ENCODE peak calls at places on chromosomes 7 and 10, in eight cellular contexts. D, W, X, H, U, G, F and P are unnamed samples. For H3K4me1, the result is how much of the 10 kb centered on the place peaks cover.

GRCh38 chr7:101426303-101427011 is 63.8 kb downstream of the COL26A1 start:
- DNase-seq in W (no peak), X (no peak), U (no peak), H (no peak), G (no peak), F (no peak), D (no peak), P (no peak)

GRCh38 chr7:84194484-84195260 is at the start of gene SEMA3A:
- DNase-seq in U (peak), D (peak), F (peak), G (peak), X (peak), H (no peak), W (peak), P (peak)

GRCh38 chr7:114540291-114540690 is 125.7 kb downstream of the FOXP2 start:
- DNase-seq in F (no peak), X (no peak), G (no peak), H (no peak), D (no peak), U (no peak), W (no peak), P (no peak)

GRCh38 chr7:3153118-3153517 is 109.5 kb upstream of the CARD11 start:
- DNase-seq in U (no peak), G (no peak), X (no peak), H (no peak), D (no peak), W (no peak), F (no peak), P (no peak)

GRCh38 chr7:108596560-108596959 is 26.9 kb downstream of the DNAJB9 start:
- DNase-seq in F (no peak), G (no peak), H (no peak), X (no peak), U (no peak), D (no peak), W (peak), P (no peak)

GRCh38 chr10:33553951-33554571 is 219.6 kb upstream of the NRP1 start:
- DNase-seq in H (no peak), W (no peak), U (no peak), F (no peak), X (no peak), G (no peak), D (no peak), P (no peak)

GRCh38 chr10:94622666-94623205 is 60.8 kb upstream of the CYP2C18 start:
- DNase-seq in F (no peak), G (no peak), D (no peak), X (no peak), U (no peak), W (no peak), H (no peak), P (no peak)

GRCh38 chr7:19215421-19215820 is 70.2 kb upstream of the FERD3L start:
- DNase-seq in W (peak), F (no peak), U (no peak), H (no peak), X (no peak), D (no peak), G (no peak), P (peak)

GRCh38 chr7:140230517-140230861 is 53.7 kb upstream of the KDM7A start:
- DNase-seq in U (peak), G (peak), W (no peak), X (peak), H (no peak), F (no peak), D (peak), P (no peak)

GRCh38 chr7:1140481-1141104 is 19.4 kb downstream of the ZFAND2A start:
- DNase-seq in H (no peak), W (no peak), F (no peak), U (no peak), X (no peak), D (no peak), G (no peak), P (no peak)

GRCh38 chr7:22934473-22935065 is 79.4 kb downstream of the HYCC1 start:
- DNase-seq in U (no peak), F (no peak), D (no peak), W (no peak), H (no peak), G (no peak), X (no peak), P (peak)

GRCh38 chr7:44706788-44707557 is 41.7 kb upstream of the ZMIZ2 start:
- DNase-seq in H (no peak), G (no peak), W (no peak), U (no peak), F (no peak), D (no peak), X (no peak), P (no peak)

GRCh38 chr10:58557714-58558113 is 45.0 kb downstream of the BICC1 start:
- DNase-seq in X (no peak), D (no peak), W (no peak), H (no peak), G (no peak), F (no peak), U (no peak), P (no peak)

GRCh38 chr10:61844116-61844515 is 57.4 kb upstream of the ARID5B start:
- DNase-seq in W (no peak), D (no peak), H (no peak), G (no peak), U (no peak), X (no peak), F (no peak), P (no peak)

GRCh38 chr10:46226232-46226631 is 60.6 kb upstream of the ANTXRL start:
- DNase-seq in D (peak), F (peak), U (no peak), W (no peak), X (no peak), G (no peak), H (peak), P (no peak)

GRCh38 chr7:44292418-44292817 is 33.0 kb downstream of the CAMK2B start:
- DNase-seq in H (no peak), G (no peak), X (no peak), U (no peak), F (no peak), W (no peak), D (no peak), P (no peak)

GRCh38 chr10:62960416-62960815 is 144.2 kb upstream of the EGR2 start:
- DNase-seq in F (no peak), U (no peak), X (no peak), G (no peak), D (no peak), H (no peak), W (no peak), P (no peak)

GRCh38 chr10:125144693-125145623 is 15.4 kb downstream of the CTBP2 start:
- DNase-seq in X (peak), W (peak), F (no peak), H (peak), D (no peak), G (no peak), U (peak), P (peak)

GRCh38 chr10:31761156-31761555 is 167.5 kb downstream of the ARHGAP12 start:
- DNase-seq in U (no peak), G (no peak), W (no peak), D (no peak), H (no peak), F (no peak), X (no peak), P (no peak)

GRCh38 chr10:86293323-86293840 is 73.2 kb downstream of the GRID1 start:
- DNase-seq in U (no peak), X (peak), W (no peak), D (no peak), F (peak), H (peak), G (no peak), P (no peak)

GRCh38 chr10:118754132-118754555 is 626 bp downstream of the CACUL1 start:
- DNase-seq in H (peak), G (no peak), W (peak), D (no peak), U (peak), X (peak), F (peak), P (peak)

GRCh38 chr10:77024456-77024855 is 613.2 kb downstream of the KCNMA1 start:
- DNase-seq in W (no peak), F (no peak), G (no peak), U (no peak), H (no peak), X (no peak), D (no peak), P (no peak)

GRCh38 chr7:25391295-25391861 is 163.1 kb upstream of the NPVF start:
- DNase-seq in G (no peak), U (no peak), X (no peak), F (no peak), D (no peak), W (peak), H (no peak), P (peak)

GRCh38 chr7:7416031-7416968 is 119.4 kb downstream of the COL28A1 start:
- DNase-seq in D (no peak), H (no peak), G (peak), F (no peak), W (no peak), U (peak), X (peak), P (peak)

GRCh38 chr10:5732141-5732540 is 47.5 kb downstream of the TASOR2 start:
- DNase-seq in H (no peak), F (no peak), X (no peak), D (no peak), G (no peak), U (no peak), W (no peak), P (no peak)

GRCh38 chr10:101959349-101959916 is 96.5 kb downstream of the ARMH3 start:
- DNase-seq in H (no peak), X (no peak), U (no peak), F (no peak), G (no peak), D (no peak), W (no peak), P (no peak)

GRCh38 chr7:80603940-80604339 is 34.5 kb upstream of the CD36 start:
- DNase-seq in H (no peak), U (no peak), F (no peak), D (no peak), G (no peak), X (no peak), W (no peak), P (no peak)

GRCh38 chr10:107476408-107476807 is 311.9 kb upstream of the SORCS1 start:
- DNase-seq in F (no peak), X (no peak), W (no peak), D (no peak), G (no peak), U (no peak), H (no peak), P (no peak)

GRCh38 chr7:88344956-88345832 is 38.5 kb upstream of the STEAP4 start:
- DNase-seq in G (no peak), H (peak), X (peak), U (peak), W (no peak), F (no peak), D (no peak), P (peak)

GRCh38 chr7:149625339-149625946 is 127.8 kb upstream of the ZNF746 start:
- DNase-seq in U (peak), H (peak), D (peak), G (peak), F (no peak), X (peak), W (peak), P (peak)

GRCh38 chr10:103473261-103473671 is 5.8 kb downstream of the CALHM3 start:
- DNase-seq in D (no peak), H (no peak), U (no peak), F (no peak), X (no peak), G (no peak), W (no peak), P (no peak)

GRCh38 chr7:12722720-12723241 is 35.3 kb downstream of the ARL4A start:
- DNase-seq in W (no peak), D (no peak), F (no peak), U (no peak), X (no peak), G (no peak), H (no peak), P (no peak)
- H3K4me1 ChIP-seq in W (under half), D (under half), F (under half), U (under half), X (under half), G (under half), H (under half), P (under half)

GRCh38 chr10:28326516-28327493 is 23.9 kb upstream of the MPP7 start:
- DNase-seq in X (no peak), H (no peak), U (peak), W (peak), G (no peak), F (no peak), D (no peak), P (peak)
- H3K27ac ChIP-seq in X (peak), H (no peak), U (peak), W (no peak), G (no peak), F (peak), D (no peak), P (no peak)

DNA sequence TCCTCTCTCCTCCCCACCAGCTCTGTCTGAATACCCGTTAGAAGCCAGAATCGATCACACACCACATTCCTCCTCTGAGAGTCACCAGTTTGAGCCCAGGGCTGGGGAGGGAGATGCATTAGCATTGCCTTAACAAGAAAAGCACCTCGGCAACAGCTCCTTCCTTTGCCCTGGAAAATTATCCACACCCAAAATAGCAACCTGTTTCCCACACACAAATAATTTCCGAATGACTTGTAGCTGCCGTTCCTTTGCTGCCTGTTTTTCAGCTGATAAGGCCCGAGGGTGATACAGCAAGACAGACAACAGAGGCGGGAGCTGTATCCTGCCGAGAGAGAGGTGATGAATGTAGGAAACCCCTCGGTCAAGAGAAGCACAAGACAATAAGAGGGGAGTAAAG is 91.3 kb downstream of the CPXM2 start:
- DNase-seq in H (peak), U (no peak), X (no peak), G (no peak), W (no peak), D (no peak), F (no peak), P (no peak)
- H3K4me3 ChIP-seq in H (no peak), U (no peak), X (no peak), G (no peak), W (no peak), D (no peak), F (no peak), P (no peak)

DNA sequence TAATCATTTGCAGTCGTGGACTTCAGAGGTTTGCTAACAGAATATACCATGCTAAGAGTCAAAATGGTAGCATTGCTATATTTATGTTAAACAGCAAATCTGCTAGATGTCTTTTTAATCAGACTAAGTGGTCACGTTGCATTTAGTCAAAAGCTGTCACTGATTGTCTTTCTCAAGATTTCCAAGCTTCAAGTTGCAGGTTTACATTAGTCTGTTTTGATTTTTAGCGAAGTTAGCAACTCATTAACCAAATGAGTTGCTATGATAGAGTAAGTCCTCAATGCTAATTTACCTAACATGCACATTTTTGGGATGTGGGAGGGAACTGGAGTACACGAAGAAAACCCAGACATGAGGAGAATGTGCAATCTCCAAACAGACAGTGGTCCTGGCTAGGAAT is 653.2 kb downstream of the TNS3 start:
- DNase-seq in H (no peak), F (no peak), W (no peak), D (no peak), U (no peak), G (no peak), X (no peak), P (no peak)
- H3K4me1 ChIP-seq in H (under half), F (under half), W (under half), D (under half), U (under half), G (under half), X (under half), P (under half)

GRCh38 chr10:75696536-75696935 is 265.1 kb downstream of the LRMDA start:
- DNase-seq in W (no peak), U (no peak), D (no peak), G (no peak), H (no peak), X (no peak), F (no peak), P (no peak)

GRCh38 chr10:75695994-75696393 is 264.6 kb downstream of the LRMDA start:
- DNase-seq in D (no peak), W (no peak), G (no peak), U (no peak), X (no peak), F (no peak), H (no peak), P (no peak)

DNA sequence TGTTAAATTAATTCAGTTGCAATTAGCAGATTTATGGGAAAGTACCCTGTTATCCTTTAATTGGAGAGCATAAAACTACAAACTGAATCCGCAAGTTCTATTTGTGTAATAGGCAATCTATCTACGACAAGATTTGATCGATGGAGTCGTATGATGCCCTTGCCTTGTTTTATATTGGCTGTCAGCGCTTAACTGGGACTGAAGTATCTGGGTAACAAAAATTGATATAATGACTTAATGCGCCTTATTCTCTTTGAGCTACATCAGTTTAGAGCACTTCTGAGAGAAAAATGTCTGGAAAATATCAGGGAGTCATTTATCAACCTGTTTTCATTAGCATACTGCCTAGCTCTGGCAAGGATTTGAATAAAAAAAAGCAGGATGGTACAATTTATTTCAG is 262.0 kb downstream of the LRMDA start:
- DNase-seq in G (no peak), H (no peak), W (no peak), F (no peak), X (no peak), U (no peak), D (no peak), P (no peak)
- H3K27ac ChIP-seq in G (no peak), H (no peak), W (no peak), F (no peak), X (no peak), U (no peak), D (no peak), P (no peak)

GRCh38 chr10:117541405-117541908 is 1.1 kb upstream of the EMX2 start:
- DNase-seq in H (no peak), W (no peak), X (no peak), U (no peak), F (no peak), G (no peak), D (no peak), P (peak)
- H3K4me3 ChIP-seq in H (peak), W (no peak), X (no peak), U (no peak), F (no peak), G (no peak), D (no peak), P (peak)

DNA sequence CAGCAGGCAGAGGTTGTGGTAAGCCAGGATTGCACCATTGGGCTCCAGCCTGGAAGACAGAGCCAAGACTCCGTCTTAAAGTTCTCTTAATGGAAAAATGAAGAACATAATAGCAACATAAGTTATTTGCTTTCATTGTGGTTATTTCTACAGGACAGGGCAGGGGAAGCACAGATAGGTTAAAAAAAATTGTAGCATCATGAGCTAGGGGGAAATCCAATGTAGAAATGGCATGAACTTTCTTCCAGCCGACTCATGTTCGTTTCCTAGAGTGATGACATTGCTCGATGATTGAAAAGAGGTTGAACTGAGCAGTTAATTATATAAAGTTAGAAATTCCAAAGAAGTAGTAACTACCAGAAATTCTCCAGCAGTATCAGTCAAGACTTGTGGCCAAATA is 65.0 kb downstream of the DAGLB start:
- DNase-seq in D (no peak), X (no peak), H (no peak), F (no peak), G (no peak), U (no peak), W (no peak), P (no peak)
- H3K4me1 ChIP-seq in D (under half), X (under half), H (under half), F (half or more), G (under half), U (half or more), W (under half), P (under half)

DNA sequence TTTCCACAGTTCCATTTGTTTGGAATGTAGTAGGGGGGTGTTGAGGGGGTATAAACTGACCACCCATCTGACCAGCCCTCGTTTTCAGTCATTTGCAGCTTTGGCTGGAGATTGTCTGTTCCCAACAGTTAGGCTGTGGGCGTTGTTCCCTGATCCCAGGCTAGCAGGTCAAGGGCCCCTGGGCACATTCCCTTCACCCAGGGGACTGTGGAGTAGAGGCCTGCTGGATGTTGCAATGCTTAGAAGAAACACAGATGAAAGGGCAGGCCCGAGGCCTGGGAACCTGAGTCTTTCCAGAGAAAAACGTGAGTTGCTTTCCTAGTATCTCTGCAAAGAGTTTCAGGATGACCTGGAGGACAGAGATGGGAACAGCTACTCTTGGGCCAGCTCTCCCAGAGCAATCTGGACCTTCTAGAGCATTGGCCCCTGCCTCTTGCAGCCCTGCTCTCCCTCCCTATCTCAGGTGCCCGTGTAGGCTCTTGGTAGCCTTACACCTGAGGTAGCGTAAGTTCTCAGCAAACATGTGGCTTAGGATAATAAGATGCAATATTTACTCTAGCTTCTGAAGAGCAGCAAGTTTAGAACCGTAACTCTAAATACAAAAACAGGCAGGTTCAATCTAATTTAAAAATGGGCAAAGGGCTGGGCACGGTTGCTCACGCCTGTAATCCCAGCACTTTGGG is 99.4 kb upstream of the EFCAB10 start:
- DNase-seq in D (no peak), X (no peak), G (no peak), F (no peak), W (no peak), H (no peak), U (peak), P (no peak)
- H3K27ac ChIP-seq in D (no peak), X (no peak), G (no peak), F (no peak), W (no peak), H (no peak), U (no peak), P (no peak)